ENCODE peak calls at places on chromosomes 16 and 17, in nine cellular contexts. S, U, T, N, E, K, Y, F and D are unnamed samples.

GRCh38 chr16:31513126-31513525 is 4.9 kb upstream of the RUSF1 start:
- DNase-seq in E (peak), N (no peak), S (peak), F (no peak), Y (peak), K (no peak), U (no peak), T (no peak), D (peak)

GRCh38 chr17:52465407-52465806 is 306.9 kb upstream of the CA10 start:
- DNase-seq in F (no peak), K (no peak), U (no peak), Y (no peak), T (no peak), S (peak), E (no peak), N (no peak), D (no peak)

GRCh38 chr17:60372790-60373483 is 19.0 kb downstream of the USP32 start:
- DNase-seq in N (no peak), U (no peak), T (no peak), S (peak), F (no peak), E (peak), Y (peak), K (no peak), D (no peak)

GRCh38 chr17:65261682-65262636 is 124.8 kb downstream of the RGS9 start:
- DNase-seq in U (no peak), N (no peak), K (no peak), F (no peak), E (peak), Y (no peak), S (no peak), T (no peak), D (no peak)

GRCh38 chr16:30472328-30472942 is at the start of gene ITGAL:
- DNase-seq in E (no peak), F (peak), Y (no peak), T (no peak), S (no peak), U (peak), K (no peak), N (peak), D (no peak)

GRCh38 chr17:68381076-68381900 is 76.0 kb downstream of the WIPI1 start:
- DNase-seq in U (no peak), N (no peak), Y (peak), E (peak), S (peak), K (no peak), T (no peak), F (no peak), D (peak)

GRCh38 chr16:88785106-88785924 is at the start of gene PIEZO1:
- DNase-seq in K (no peak), N (peak), S (peak), F (peak), U (peak), E (peak), T (peak), Y (peak), D (no peak)

GRCh38 chr17:76947771-76948170 is 79.6 kb downstream of the MGAT5B start:
- DNase-seq in T (no peak), E (no peak), K (no peak), U (no peak), F (no peak), S (no peak), N (no peak), Y (no peak), D (no peak)

GRCh38 chr16:29029168-29029994 is 44.5 kb downstream of the LAT start:
- DNase-seq in U (peak), K (no peak), N (peak), F (peak), E (peak), S (peak), T (no peak), Y (peak), D (peak)

GRCh38 chr16:31528726-31529397 is 1.2 kb downstream of the AHSP start:
- DNase-seq in U (no peak), Y (no peak), N (no peak), T (no peak), F (no peak), S (no peak), E (peak), K (no peak), D (no peak)

GRCh38 chr17:75263051-75263450 is 1.4 kb downstream of the MRPS7 start:
- DNase-seq in F (no peak), T (no peak), E (no peak), K (no peak), Y (no peak), S (no peak), U (no peak), N (no peak), D (no peak)

GRCh38 chr16:31265329-31266245 is 5.8 kb downstream of the ITGAM start:
- DNase-seq in Y (no peak), N (peak), U (peak), K (no peak), S (peak), F (peak), T (no peak), E (no peak), D (peak)

GRCh38 chr16:5944971-5945370 is 847.4 kb upstream of the EEF2KMT start:
- DNase-seq in F (no peak), E (no peak), U (no peak), K (no peak), N (no peak), S (no peak), T (no peak), Y (no peak), D (peak)

GRCh38 chr16:20904507-20905079 is 4.0 kb downstream of the LYRM1 start:
- DNase-seq in S (peak), F (no peak), K (no peak), Y (peak), E (peak), N (peak), U (no peak), T (no peak), D (peak)

GRCh38 chr17:17073006-17073626 is 30.9 kb downstream of the MPRIP start:
- DNase-seq in E (no peak), N (no peak), T (no peak), F (no peak), K (no peak), S (no peak), U (no peak), Y (no peak), D (peak)

GRCh38 chr17:57939797-57940196 is 15.4 kb downstream of the CUEDC1 start:
- DNase-seq in U (no peak), T (peak), K (no peak), F (no peak), N (peak), Y (no peak), S (no peak), E (no peak), D (no peak)

GRCh38 chr17:45791935-45792334 is 7.8 kb downstream of the CRHR1 start:
- DNase-seq in E (no peak), F (no peak), S (peak), N (no peak), K (no peak), Y (no peak), T (peak), U (no peak), D (no peak)

GRCh38 chr17:57366177-57366557 is 109.8 kb downstream of the MSI2 start:
- DNase-seq in T (no peak), N (no peak), U (no peak), E (no peak), F (no peak), Y (no peak), K (no peak), S (no peak), D (no peak)

GRCh38 chr17:29412780-29413565 is 22.8 kb downstream of the TAOK1 start:
- DNase-seq in E (peak), U (no peak), N (no peak), Y (peak), K (no peak), S (peak), T (no peak), F (no peak), D (no peak)

GRCh38 chr17:73068322-73069153 is 23.9 kb downstream of the SLC39A11 start:
- DNase-seq in S (peak), E (peak), F (no peak), N (no peak), Y (peak), U (no peak), T (peak), K (no peak), D (no peak)

GRCh38 chr16:3187798-3188674 is at the start of gene OR1F1:
- DNase-seq in N (peak), S (peak), K (no peak), U (peak), E (peak), F (peak), Y (peak), T (peak), D (no peak)